ENCODE peak calls at places on chromosome 9, in five cellular contexts. I, S, Q, Y and B are unnamed samples.
A peak's percentile ranks its signal among the peaks of the same experiment; 100 is the strongest.

GRCh38 chr9:115746496-115746895 is 407.1 kb upstream of the PAPPA start:
- DNase-seq in I (no peak), S (no peak), Q (no peak), Y (no peak), B (no peak)

GRCh38 chr9:80664327-80665210 is 1024.8 kb downstream of the TLE1 start:
- DNase-seq in I (no peak), S (no peak), Q (peak; percentile 10), Y (no peak), B (peak; percentile 2)

GRCh38 chr9:19940808-19941207 is 152.0 kb upstream of the SLC24A2 start:
- DNase-seq in I (peak; percentile 5), S (no peak), Q (no peak), Y (no peak), B (no peak)

GRCh38 chr9:134346840-134347239 is 20.6 kb downstream of the RXRA start:
- DNase-seq in I (no peak), S (no peak), Q (no peak), Y (no peak), B (no peak)

GRCh38 chr9:108786756-108787663 is 68.8 kb downstream of the ACTL7B start:
- DNase-seq in I (no peak), S (no peak), Q (peak; percentile 25), Y (no peak), B (no peak)

GRCh38 chr9:137180491-137180890 is 7.9 kb downstream of the ANAPC2 start:
- DNase-seq in I (no peak), S (no peak), Q (no peak), Y (no peak), B (no peak)

GRCh38 chr9:26949604-26950003 is 2.6 kb upstream of the PLAA start:
- DNase-seq in I (no peak), S (no peak), Q (peak; percentile 12), Y (no peak), B (no peak)

GRCh38 chr9:18890372-18890771 is 142.6 kb downstream of the SAXO1 start:
- DNase-seq in I (no peak), S (no peak), Q (no peak), Y (no peak), B (no peak)

GRCh38 chr9:124363326-124364096 is 51.7 kb downstream of the PSMB7 start:
- DNase-seq in I (no peak), S (no peak), Q (no peak), Y (no peak), B (no peak)

GRCh38 chr9:110049699-110050450 is 158.1 kb downstream of the C9orf152 start:
- DNase-seq in I (peak; percentile 48), S (no peak), Q (no peak), Y (peak; percentile 36), B (peak; percentile 44)

GRCh38 chr9:114694719-114695269 is 12.8 kb upstream of the TEX48 start:
- DNase-seq in I (no peak), S (no peak), Q (no peak), Y (no peak), B (no peak)

GRCh38 chr9:34599546-34599945 is 10.0 kb upstream of the CNTFR start:
- DNase-seq in I (no peak), S (no peak), Q (no peak), Y (no peak), B (no peak)

GRCh38 chr9:72497476-72498065 is 23.8 kb upstream of the TMC1 start:
- DNase-seq in I (no peak), S (no peak), Q (no peak), Y (no peak), B (no peak)

GRCh38 chr9:92170848-92171247 is 55.6 kb upstream of the SPTLC1 start:
- DNase-seq in I (peak; percentile 83), S (no peak), Q (no peak), Y (no peak), B (no peak)

GRCh38 chr9:93886911-93887310 is 68.2 kb downstream of the BARX1 start:
- DNase-seq in I (no peak), S (no peak), Q (no peak), Y (no peak), B (no peak)

GRCh38 chr9:20356392-20357206 is 265.7 kb downstream of the MLLT3 start:
- DNase-seq in I (peak; percentile 89), S (peak; percentile 58), Q (peak; percentile 83), Y (peak; percentile 73), B (peak; percentile 92)

GRCh38 chr9:129624947-129625346 is 1.0 kb upstream of the NTMT1 start:
- DNase-seq in I (no peak), S (no peak), Q (no peak), Y (peak; percentile 58), B (peak; percentile 55)

GRCh38 chr9:86241216-86241615 is 18.2 kb downstream of the C9orf153 start:
- DNase-seq in I (no peak), S (no peak), Q (no peak), Y (no peak), B (no peak)

GRCh38 chr9:35711501-35712428 is 20.2 kb downstream of the TLN1 start:
- DNase-seq in I (no peak), S (no peak), Q (no peak), Y (no peak), B (no peak)

GRCh38 chr9:125747765-125748510 is 765 bp downstream of the PBX3 start:
- DNase-seq in I (peak; percentile 47), S (peak; percentile 24), Q (peak; percentile 14), Y (peak; percentile 47), B (peak; percentile 46)

GRCh38 chr9:37100317-37100716 is 20.1 kb upstream of the ZCCHC7 start:
- DNase-seq in I (no peak), S (no peak), Q (no peak), Y (no peak), B (no peak)

GRCh38 chr9:72592501-72593403 is 71.3 kb downstream of the TMC1 start:
- DNase-seq in I (peak; percentile 78), S (no peak), Q (peak; percentile 78), Y (peak; percentile 55), B (peak; percentile 79)

GRCh38 chr9:112887377-112887776 is 3.3 kb downstream of the SLC46A2 start:
- DNase-seq in I (no peak), S (no peak), Q (peak; percentile 18), Y (no peak), B (no peak)

GRCh38 chr9:89135572-89135971 is 43.0 kb downstream of the SHC3 start:
- DNase-seq in I (no peak), S (no peak), Q (no peak), Y (no peak), B (no peak)

GRCh38 chr9:38392235-38393127 is at the start of gene ALDH1B1:
- DNase-seq in I (peak; percentile 90), S (peak; percentile 82), Q (peak; percentile 86), Y (peak; percentile 74), B (peak; percentile 90)

GRCh38 chr9:68584110-68585033 is 43.7 kb upstream of the TMEM252 start:
- DNase-seq in I (peak; percentile 91), S (peak; percentile 59), Q (peak; percentile 88), Y (peak; percentile 81), B (peak; percentile 93)

GRCh38 chr9:108569624-108570023 is 286.2 kb downstream of the ACTL7B start:
- DNase-seq in I (no peak), S (no peak), Q (peak; percentile 40), Y (no peak), B (peak; percentile 23)

GRCh38 chr9:34988218-34989055 is 1.1 kb upstream of the DNAJB5 start:
- DNase-seq in I (no peak), S (no peak), Q (no peak), Y (peak; percentile 66), B (peak; percentile 47)

GRCh38 chr9:132062768-132063167 is 16.9 kb downstream of the MED27 start:
- DNase-seq in I (no peak), S (no peak), Q (no peak), Y (no peak), B (no peak)

GRCh38 chr9:3181049-3181953 is 337.4 kb upstream of the PUM3 start:
- DNase-seq in I (peak; percentile 44), S (no peak), Q (peak; percentile 48), Y (peak; percentile 57), B (peak; percentile 13)

GRCh38 chr9:98022447-98022846 is 34.1 kb upstream of the NANS start:
- DNase-seq in I (no peak), S (no peak), Q (no peak), Y (no peak), B (no peak)

GRCh38 chr9:13189362-13189761 is 90.1 kb downstream of the MPDZ start:
- DNase-seq in I (no peak), S (no peak), Q (no peak), Y (no peak), B (peak; percentile 20)

GRCh38 chr9:93684806-93685553 is 108.6 kb downstream of the PHF2 start:
- DNase-seq in I (no peak), S (no peak), Q (no peak), Y (peak; percentile 8), B (peak; percentile 40)

GRCh38 chr9:92654481-92655301 is 15.2 kb downstream of the IPPK start:
- DNase-seq in I (no peak), S (no peak), Q (no peak), Y (no peak), B (no peak)